ENCODE peak calls at places on chromosomes 13 and 19, in four cellular contexts. One of them, this sample, is unnamed.

GRCh38 chr13:44797685-44798084 is 191.6 kb downstream of the NUFIP1 start:
- DNase-seq in mesendoderm: no peak
- DNase-seq in tibial artery: no peak
- DNase-seq in A549: no peak
- DNase-seq in this sample: no peak

GRCh38 chr19:36688058-36688457 is 646 bp downstream of the ZNF567 start:
- DNase-seq in tibial artery: no peak
- DNase-seq in A549: no peak
- DNase-seq in mesendoderm: no peak
- DNase-seq in this sample: no peak

GRCh38 chr19:29644179-29644578 is 21.1 kb upstream of the PLEKHF1 start:
- DNase-seq in A549: no peak
- DNase-seq in tibial artery: no peak
- DNase-seq in mesendoderm: no peak
- DNase-seq in this sample: no peak

GRCh38 chr19:45254044-45254531 is 3.0 kb downstream of the MARK4 start:
- DNase-seq in mesendoderm: peak; percentile 36
- DNase-seq in tibial artery: no peak
- DNase-seq in A549: no peak
- DNase-seq in this sample: no peak

GRCh38 chr13:26246154-26246553 is 7.8 kb upstream of the CDK8 start:
- DNase-seq in tibial artery: no peak
- DNase-seq in A549: no peak
- DNase-seq in mesendoderm: peak; percentile 13
- DNase-seq in this sample: no peak

GRCh38 chr13:64158910-64159309 is 2743.3 kb upstream of the PCDH20 start:
- DNase-seq in tibial artery: no peak
- DNase-seq in A549: no peak
- DNase-seq in mesendoderm: no peak
- DNase-seq in this sample: no peak

GRCh38 chr13:38636756-38637155 is 50.1 kb upstream of the FREM2 start:
- DNase-seq in A549: no peak
- DNase-seq in mesendoderm: peak; percentile 27
- DNase-seq in tibial artery: no peak
- DNase-seq in this sample: no peak

GRCh38 chr19:56995298-56995697 is 124.5 kb upstream of the USP29 start:
- DNase-seq in tibial artery: no peak
- DNase-seq in A549: no peak
- DNase-seq in mesendoderm: peak; percentile 19
- DNase-seq in this sample: no peak

GRCh38 chr13:113856716-113857065 is 7.2 kb downstream of the GAS6 start:
- DNase-seq in A549: no peak
- DNase-seq in tibial artery: no peak
- DNase-seq in mesendoderm: no peak
- DNase-seq in this sample: no peak

GRCh38 chr19:17807731-17808316 is 12.9 kb downstream of the B3GNT3 start:
- DNase-seq in mesendoderm: no peak
- DNase-seq in tibial artery: no peak
- DNase-seq in A549: no peak
- DNase-seq in this sample: no peak

GRCh38 chr13:51303063-51303552 is 36.4 kb upstream of the SERPINE3 start:
- DNase-seq in mesendoderm: no peak
- DNase-seq in A549: no peak
- DNase-seq in tibial artery: no peak
- DNase-seq in this sample: no peak

GRCh38 chr13:111239754-111240670 is 80.4 kb upstream of the TEX29 start:
- DNase-seq in tibial artery: no peak
- DNase-seq in A549: no peak
- DNase-seq in mesendoderm: no peak
- DNase-seq in this sample: no peak

GRCh38 chr13:79490846-79491245 is 9.9 kb downstream of the NDFIP2 start:
- DNase-seq in A549: no peak
- DNase-seq in mesendoderm: peak; percentile 60
- DNase-seq in tibial artery: no peak
- DNase-seq in this sample: no peak

GRCh38 chr19:18388328-18389094 is 2.6 kb downstream of the GDF15 start:
- DNase-seq in mesendoderm: peak; percentile 76
- DNase-seq in A549: peak; percentile 72
- DNase-seq in tibial artery: peak; percentile 76
- DNase-seq in this sample: peak; percentile 85

GRCh38 chr19:485583-486236 is 10.6 kb upstream of the MADCAM1 start:
- DNase-seq in tibial artery: peak; percentile 67
- DNase-seq in mesendoderm: no peak
- DNase-seq in A549: no peak
- DNase-seq in this sample: peak; percentile 42

GRCh38 chr13:75372517-75372916 is 109.5 kb downstream of the TBC1D4 start:
- DNase-seq in A549: peak; percentile 41
- DNase-seq in mesendoderm: peak; percentile 58
- DNase-seq in tibial artery: no peak
- DNase-seq in this sample: no peak

GRCh38 chr19:15787611-15788155 is at the start of gene OR10H5:
- DNase-seq in A549: no peak
- DNase-seq in tibial artery: no peak
- DNase-seq in mesendoderm: no peak
- DNase-seq in this sample: no peak

GRCh38 chr13:46896346-46897138 is at the start of gene HTR2A:
- DNase-seq in mesendoderm: no peak
- DNase-seq in A549: no peak
- DNase-seq in tibial artery: peak; percentile 57
- DNase-seq in this sample: no peak

GRCh38 chr19:37932985-37933953 is 26.3 kb downstream of the SIPA1L3 start:
- DNase-seq in A549: peak; percentile 78
- DNase-seq in mesendoderm: peak; percentile 28
- DNase-seq in tibial artery: no peak
- DNase-seq in this sample: no peak

GRCh38 chr13:47679391-47679790 is 321.7 kb downstream of the SUCLA2 start:
- DNase-seq in A549: no peak
- DNase-seq in tibial artery: no peak
- DNase-seq in mesendoderm: no peak
- DNase-seq in this sample: no peak

GRCh38 chr13:76129305-76130040 is 493.3 kb downstream of the LMO7 start:
- DNase-seq in tibial artery: no peak
- DNase-seq in mesendoderm: no peak
- DNase-seq in A549: no peak
- DNase-seq in this sample: no peak

GRCh38 chr19:44212865-44213346 is 574 bp downstream of the ZNF227 start:
- DNase-seq in A549: peak; percentile 40
- DNase-seq in tibial artery: no peak
- DNase-seq in mesendoderm: peak; percentile 47
- DNase-seq in this sample: no peak

GRCh38 chr13:39452412-39452811 is 150.6 kb downstream of the LHFPL6 start:
- DNase-seq in A549: no peak
- DNase-seq in mesendoderm: peak; percentile 20
- DNase-seq in tibial artery: no peak
- DNase-seq in this sample: peak; percentile 39

GRCh38 chr19:19115954-19116353 is 22.3 kb downstream of the TMEM161A start:
- DNase-seq in mesendoderm: peak; percentile 75
- DNase-seq in A549: peak; percentile 37
- DNase-seq in tibial artery: no peak
- DNase-seq in this sample: no peak

GRCh38 chr19:35719402-35720162 is 1.8 kb downstream of the KMT2B start:
- DNase-seq in tibial artery: no peak
- DNase-seq in A549: no peak
- DNase-seq in mesendoderm: no peak
- DNase-seq in this sample: no peak

GRCh38 chr13:47853236-47853635 is 147.8 kb downstream of the SUCLA2 start:
- DNase-seq in mesendoderm: no peak
- DNase-seq in A549: no peak
- DNase-seq in tibial artery: no peak
- DNase-seq in this sample: no peak

GRCh38 chr19:35247526-35248309 is 1.1 kb upstream of the LSR start:
- DNase-seq in A549: peak; percentile 64
- DNase-seq in mesendoderm: peak; percentile 98
- DNase-seq in tibial artery: no peak
- DNase-seq in this sample: peak; percentile 51

GRCh38 chr19:29315566-29315965 is 102.6 kb upstream of the UQCRFS1 start:
- DNase-seq in mesendoderm: peak; percentile 50
- DNase-seq in A549: no peak
- DNase-seq in tibial artery: no peak
- DNase-seq in this sample: no peak

GRCh38 chr13:79810671-79811070 is 329.7 kb downstream of the NDFIP2 start:
- DNase-seq in mesendoderm: peak; percentile 82
- DNase-seq in tibial artery: no peak
- DNase-seq in A549: peak; percentile 27
- DNase-seq in this sample: no peak

GRCh38 chr13:102563267-102563666 is 33.5 kb upstream of the TPP2 start:
- DNase-seq in A549: no peak
- DNase-seq in mesendoderm: no peak
- DNase-seq in tibial artery: no peak
- DNase-seq in this sample: no peak

GRCh38 chr13:101346942-101347728 is 69.2 kb downstream of the NALCN start:
- DNase-seq in mesendoderm: no peak
- DNase-seq in tibial artery: no peak
- DNase-seq in A549: no peak
- DNase-seq in this sample: no peak

GRCh38 chr13:44934724-44935123 is 54.5 kb downstream of the NUFIP1 start:
- DNase-seq in mesendoderm: no peak
- DNase-seq in A549: no peak
- DNase-seq in tibial artery: no peak
- DNase-seq in this sample: no peak

GRCh38 chr13:29924482-29924884 is 74.1 kb upstream of the UBL3 start:
- DNase-seq in tibial artery: no peak
- DNase-seq in mesendoderm: peak; percentile 54
- DNase-seq in A549: peak; percentile 64
- DNase-seq in this sample: no peak

GRCh38 chr19:39508629-39509028 is 6.3 kb upstream of the SELENOV start:
- DNase-seq in tibial artery: no peak
- DNase-seq in mesendoderm: no peak
- DNase-seq in A549: no peak
- DNase-seq in this sample: peak; percentile 4
- H3K4me3 ChIP-seq in tibial artery: no peak overlapping the region
- H3K4me3 ChIP-seq in mesendoderm: no peak overlapping the region
- H3K4me3 ChIP-seq in A549: no peak overlapping the region
- H3K4me3 ChIP-seq in this sample: no peak overlapping the region

DNA sequence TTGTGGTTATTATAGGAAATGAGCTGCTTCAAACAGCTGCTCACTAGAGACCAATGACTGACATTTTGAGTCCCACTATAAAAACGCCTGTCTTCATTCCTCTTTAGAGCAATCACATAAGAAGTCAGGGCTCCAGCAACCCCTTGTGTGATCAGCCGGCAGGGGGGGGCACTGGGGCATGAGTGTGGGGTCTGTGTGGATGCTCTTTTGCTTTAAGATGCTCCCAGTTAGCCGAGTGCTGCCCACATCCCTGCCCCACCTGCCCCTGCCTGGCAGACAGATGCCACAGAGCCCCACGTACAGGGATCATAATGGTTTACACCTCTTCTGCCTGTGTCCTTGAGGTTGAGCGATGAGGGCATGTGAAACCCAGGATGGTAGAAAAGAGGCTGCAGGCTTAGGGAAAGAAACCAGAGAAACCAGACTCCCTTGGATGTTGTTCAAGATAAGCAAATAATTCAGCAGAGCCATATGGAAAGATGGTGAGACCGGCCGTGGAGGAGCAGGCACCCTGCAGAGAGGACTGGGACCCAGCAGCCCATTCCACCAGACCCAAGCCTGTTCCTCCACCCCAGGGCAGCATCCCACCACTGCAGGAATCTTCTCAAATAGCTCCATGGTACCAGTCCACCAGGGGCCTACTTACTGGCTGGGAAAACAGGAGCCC is 55.4 kb downstream of the CHST8 start:
- DNase-seq in mesendoderm: no peak
- DNase-seq in tibial artery: peak; percentile 9
- DNase-seq in A549: no peak
- DNase-seq in this sample: peak; percentile 19
- H3K4me1 ChIP-seq in mesendoderm: no peaks in the 10 kb centered on the region
- H3K4me1 ChIP-seq in tibial artery: no peaks in the 10 kb centered on the region
- H3K4me1 ChIP-seq in A549: no peaks in the 10 kb centered on the region
- H3K4me1 ChIP-seq in this sample: no peaks in the 10 kb centered on the region

GRCh38 chr19:10228393-10228792 is 2.7 kb downstream of the S1PR2 start:
- DNase-seq in mesendoderm: no peak
- DNase-seq in tibial artery: no peak
- DNase-seq in A549: no peak
- DNase-seq in this sample: no peak

GRCh38 chr19:10227215-10227971 is 3.7 kb downstream of the S1PR2 start:
- DNase-seq in A549: no peak
- DNase-seq in mesendoderm: peak; percentile 34
- DNase-seq in tibial artery: peak; percentile 43
- DNase-seq in this sample: peak; percentile 66

GRCh38 chr19:10230155-10230903 is 802 bp downstream of the S1PR2 start:
- DNase-seq in tibial artery: peak; percentile 43
- DNase-seq in A549: no peak
- DNase-seq in mesendoderm: peak; percentile 82
- DNase-seq in this sample: peak; percentile 64

GRCh38 chr19:10230904-10231623 is at the start of gene S1PR2:
- DNase-seq in A549: peak; percentile 63
- DNase-seq in tibial artery: peak; percentile 74
- DNase-seq in mesendoderm: peak; percentile 89
- DNase-seq in this sample: peak; percentile 89

DNA sequence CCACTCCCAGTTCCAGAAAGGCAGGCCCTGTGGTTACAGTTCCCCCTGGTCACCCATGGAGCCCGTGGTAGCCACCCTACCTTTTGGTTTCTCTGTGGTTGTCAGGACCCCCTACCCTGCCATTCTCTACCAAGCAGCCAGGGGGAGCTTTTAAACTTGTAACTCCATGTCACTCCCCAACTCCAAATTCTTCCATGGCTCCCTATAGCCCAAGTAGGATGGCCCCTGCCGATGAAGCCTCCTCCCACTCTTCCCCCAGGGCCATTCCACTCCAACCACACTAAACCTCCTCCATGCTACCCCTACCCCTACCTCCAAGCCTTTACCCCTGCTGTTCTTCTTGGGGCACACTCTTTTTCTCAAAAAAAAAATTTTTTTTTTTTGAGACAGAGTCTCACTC is 2.2 kb downstream of the S1PR2 start:
- DNase-seq in tibial artery: no peak
- DNase-seq in mesendoderm: peak; percentile 80
- DNase-seq in A549: peak; percentile 53
- DNase-seq in this sample: no peak
- H3K27ac ChIP-seq in tibial artery: no peak overlapping the region
- H3K27ac ChIP-seq in mesendoderm: no peak overlapping the region
- H3K27ac ChIP-seq in A549: no peak overlapping the region
- H3K27ac ChIP-seq in this sample: peak overlapping the region; percentile 99

DNA sequence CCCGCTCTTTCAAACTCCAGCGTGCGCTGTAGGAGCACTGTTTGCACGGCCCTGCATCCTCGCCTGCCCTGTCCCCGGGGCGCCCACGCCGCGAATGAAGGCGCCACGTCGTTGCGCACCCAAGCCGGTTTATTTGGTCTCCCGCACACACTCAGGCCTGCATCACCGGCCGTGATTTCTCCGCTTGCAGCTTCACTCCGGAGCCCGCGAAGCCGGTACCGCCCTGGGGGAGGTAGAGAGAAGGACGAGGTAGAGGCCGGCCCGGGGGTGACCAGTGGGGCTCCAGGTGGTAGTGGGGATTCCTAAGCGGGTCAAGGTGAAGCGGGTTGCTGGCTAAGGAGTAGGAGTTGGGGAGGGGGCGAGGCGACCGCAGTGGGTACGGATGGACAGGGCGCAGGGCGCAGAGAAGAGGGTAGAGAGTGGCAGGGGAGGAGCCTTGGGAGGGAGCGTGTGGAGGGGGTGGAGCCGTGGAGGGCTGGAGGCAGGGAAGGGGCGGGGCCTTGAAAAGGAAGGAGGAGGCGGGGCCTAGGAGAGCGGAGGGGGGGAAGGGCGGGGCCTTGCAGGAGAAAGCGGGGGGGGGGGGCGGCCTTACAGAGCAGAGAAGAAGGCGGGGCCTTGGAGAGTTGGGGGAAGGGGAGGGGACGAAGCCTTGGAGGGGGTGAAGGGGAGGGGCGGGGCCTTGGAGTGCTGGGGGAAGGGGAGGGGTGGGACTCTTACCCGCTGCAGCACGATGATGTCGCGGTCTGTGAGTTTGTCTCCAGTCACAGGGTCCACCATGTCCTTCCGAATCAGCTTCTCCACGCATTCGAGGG is 24.6 kb downstream of the NOSIP start:
- DNase-seq in mesendoderm: peak; percentile 97
- DNase-seq in tibial artery: peak; percentile 53
- DNase-seq in A549: peak; percentile 76
- DNase-seq in this sample: peak; percentile 74
- H3K4me3 ChIP-seq in mesendoderm: no peak overlapping the region
- H3K4me3 ChIP-seq in tibial artery: no peak overlapping the region
- H3K4me3 ChIP-seq in A549: no peak overlapping the region
- H3K4me3 ChIP-seq in this sample: no peak overlapping the region

This sample was measured in heart left ventricle.